ENCODE peak calls at places on chromosomes 7 and 10, in six cellular contexts. One of them, this sample, is unnamed.

GRCh38 chr7:90396420-90396819 is 6.8 kb upstream of the CLDN12 start:
- DNase-seq in astrocyte of the cerebellum: no peak
- DNase-seq in GM23338: no peak
- DNase-seq in cardiac fibroblast: no peak
- DNase-seq in AG09319: no peak
- DNase-seq in coronary artery: no peak
- DNase-seq in this sample: no peak

GRCh38 chr10:46547881-46548780 is 8.3 kb downstream of the GPRIN2 start:
- DNase-seq in astrocyte of the cerebellum: no peak
- DNase-seq in GM23338: no peak
- DNase-seq in cardiac fibroblast: no peak
- DNase-seq in AG09319: no peak
- DNase-seq in coronary artery: peak; percentile 71
- DNase-seq in this sample: no peak

GRCh38 chr7:125516194-125516593 is 586.6 kb upstream of the POT1 start:
- DNase-seq in astrocyte of the cerebellum: no peak
- DNase-seq in GM23338: no peak
- DNase-seq in cardiac fibroblast: no peak
- DNase-seq in AG09319: no peak
- DNase-seq in coronary artery: no peak
- DNase-seq in this sample: no peak

GRCh38 chr7:142859829-142860228 is 5.0 kb downstream of the EPHB6 start:
- DNase-seq in astrocyte of the cerebellum: peak; percentile 15
- DNase-seq in GM23338: no peak
- DNase-seq in cardiac fibroblast: peak; percentile 86
- DNase-seq in AG09319: no peak
- DNase-seq in coronary artery: no peak
- DNase-seq in this sample: no peak

GRCh38 chr7:158560386-158560785 is 27.2 kb downstream of the PTPRN2 start:
- DNase-seq in astrocyte of the cerebellum: no peak
- DNase-seq in GM23338: no peak
- DNase-seq in cardiac fibroblast: no peak
- DNase-seq in AG09319: no peak
- DNase-seq in coronary artery: no peak
- DNase-seq in this sample: no peak

GRCh38 chr10:78350286-78350685 is 316.6 kb downstream of the RPS24 start:
- DNase-seq in astrocyte of the cerebellum: no peak
- DNase-seq in GM23338: no peak
- DNase-seq in cardiac fibroblast: no peak
- DNase-seq in AG09319: no peak
- DNase-seq in coronary artery: no peak
- DNase-seq in this sample: no peak

GRCh38 chr7:110090113-110090820 is 1000.7 kb upstream of the LRRN3 start:
- DNase-seq in astrocyte of the cerebellum: peak; percentile 12
- DNase-seq in GM23338: peak; percentile 57
- DNase-seq in cardiac fibroblast: peak; percentile 60
- DNase-seq in AG09319: no peak
- DNase-seq in coronary artery: no peak
- DNase-seq in this sample: peak; percentile 18

GRCh38 chr7:74355091-74355490 is 65.9 kb downstream of the CLIP2 start:
- DNase-seq in astrocyte of the cerebellum: peak; percentile 72
- DNase-seq in GM23338: no peak
- DNase-seq in cardiac fibroblast: peak; percentile 94
- DNase-seq in AG09319: peak; percentile 18
- DNase-seq in coronary artery: no peak
- DNase-seq in this sample: no peak

GRCh38 chr10:97185326-97186058 is at the start of gene SLIT1:
- DNase-seq in astrocyte of the cerebellum: no peak
- DNase-seq in GM23338: peak; percentile 74
- DNase-seq in cardiac fibroblast: no peak
- DNase-seq in AG09319: no peak
- DNase-seq in coronary artery: no peak
- DNase-seq in this sample: no peak

GRCh38 chr10:123236122-123236521 is 81.9 kb downstream of the BUB3 start:
- DNase-seq in astrocyte of the cerebellum: no peak
- DNase-seq in GM23338: peak; percentile 49
- DNase-seq in cardiac fibroblast: no peak
- DNase-seq in AG09319: no peak
- DNase-seq in coronary artery: no peak
- DNase-seq in this sample: no peak
- TF ChIP-seq CTCF in astrocyte of the cerebellum: no peak
- TF ChIP-seq CTCF in GM23338: peak; percentile 67
- TF ChIP-seq CTCF in cardiac fibroblast: no peak
- TF ChIP-seq CTCF in AG09319: no peak
- TF ChIP-seq CTCF in coronary artery: no peak
- TF ChIP-seq CTCF in this sample: no peak

DNA sequence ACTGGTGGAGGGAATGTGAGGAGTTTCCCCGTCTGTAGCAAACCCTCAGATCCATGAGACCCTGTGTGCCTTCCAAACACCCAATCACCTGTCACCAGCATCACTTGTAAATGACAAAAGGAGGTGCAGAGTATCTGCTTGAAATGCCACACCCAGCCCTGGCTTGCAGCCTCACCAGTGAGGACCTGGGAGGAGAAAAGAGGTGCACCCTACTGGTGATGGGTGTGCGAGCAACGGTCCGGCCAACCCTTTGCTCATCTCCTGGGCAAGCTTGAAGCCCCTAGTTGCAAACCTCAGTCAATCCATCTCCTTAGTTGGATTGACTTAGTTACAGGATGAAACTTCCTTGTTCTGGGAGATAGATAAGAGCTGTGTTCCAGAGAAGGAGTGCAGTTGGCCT is 62.4 kb upstream of the WAPL start:
- DNase-seq in astrocyte of the cerebellum: no peak
- DNase-seq in GM23338: peak; percentile 72
- DNase-seq in cardiac fibroblast: no peak
- DNase-seq in AG09319: no peak
- DNase-seq in coronary artery: no peak
- DNase-seq in this sample: peak; percentile 58
- TF ChIP-seq CTCF in astrocyte of the cerebellum: no peak
- TF ChIP-seq CTCF in GM23338: peak; percentile 69
- TF ChIP-seq CTCF in cardiac fibroblast: no peak
- TF ChIP-seq CTCF in AG09319: no peak
- TF ChIP-seq CTCF in coronary artery: no peak
- TF ChIP-seq CTCF in this sample: peak; percentile 43

GRCh38 chr7:1872191-1873069 is 202.4 kb downstream of the ELFN1 start:
- DNase-seq in astrocyte of the cerebellum: no peak
- DNase-seq in GM23338: no peak
- DNase-seq in cardiac fibroblast: no peak
- DNase-seq in AG09319: no peak
- DNase-seq in coronary artery: no peak
- DNase-seq in this sample: no peak
- TF ChIP-seq CTCF in astrocyte of the cerebellum: no peak
- TF ChIP-seq CTCF in GM23338: no peak
- TF ChIP-seq CTCF in cardiac fibroblast: no peak
- TF ChIP-seq CTCF in AG09319: no peak
- TF ChIP-seq CTCF in coronary artery: no peak
- TF ChIP-seq CTCF in this sample: no peak

GRCh38 chr7:98321301-98321700 is 39.8 kb downstream of the BRI3 start:
- DNase-seq in astrocyte of the cerebellum: no peak
- DNase-seq in GM23338: no peak
- DNase-seq in cardiac fibroblast: no peak
- DNase-seq in AG09319: no peak
- DNase-seq in coronary artery: no peak
- DNase-seq in this sample: no peak

GRCh38 chr7:98319176-98319575 is 37.7 kb downstream of the BRI3 start:
- DNase-seq in astrocyte of the cerebellum: no peak
- DNase-seq in GM23338: no peak
- DNase-seq in cardiac fibroblast: no peak
- DNase-seq in AG09319: no peak
- DNase-seq in coronary artery: no peak
- DNase-seq in this sample: no peak

GRCh38 chr7:98323597-98324322 is 42.3 kb downstream of the BRI3 start:
- DNase-seq in astrocyte of the cerebellum: peak; percentile 28
- DNase-seq in GM23338: peak; percentile 80
- DNase-seq in cardiac fibroblast: peak; percentile 32
- DNase-seq in AG09319: no peak
- DNase-seq in coronary artery: no peak
- DNase-seq in this sample: no peak

GRCh38 chr7:98324782-98325181 is 43.3 kb downstream of the BRI3 start:
- DNase-seq in astrocyte of the cerebellum: no peak
- DNase-seq in GM23338: no peak
- DNase-seq in cardiac fibroblast: no peak
- DNase-seq in AG09319: no peak
- DNase-seq in coronary artery: no peak
- DNase-seq in this sample: no peak

DNA sequence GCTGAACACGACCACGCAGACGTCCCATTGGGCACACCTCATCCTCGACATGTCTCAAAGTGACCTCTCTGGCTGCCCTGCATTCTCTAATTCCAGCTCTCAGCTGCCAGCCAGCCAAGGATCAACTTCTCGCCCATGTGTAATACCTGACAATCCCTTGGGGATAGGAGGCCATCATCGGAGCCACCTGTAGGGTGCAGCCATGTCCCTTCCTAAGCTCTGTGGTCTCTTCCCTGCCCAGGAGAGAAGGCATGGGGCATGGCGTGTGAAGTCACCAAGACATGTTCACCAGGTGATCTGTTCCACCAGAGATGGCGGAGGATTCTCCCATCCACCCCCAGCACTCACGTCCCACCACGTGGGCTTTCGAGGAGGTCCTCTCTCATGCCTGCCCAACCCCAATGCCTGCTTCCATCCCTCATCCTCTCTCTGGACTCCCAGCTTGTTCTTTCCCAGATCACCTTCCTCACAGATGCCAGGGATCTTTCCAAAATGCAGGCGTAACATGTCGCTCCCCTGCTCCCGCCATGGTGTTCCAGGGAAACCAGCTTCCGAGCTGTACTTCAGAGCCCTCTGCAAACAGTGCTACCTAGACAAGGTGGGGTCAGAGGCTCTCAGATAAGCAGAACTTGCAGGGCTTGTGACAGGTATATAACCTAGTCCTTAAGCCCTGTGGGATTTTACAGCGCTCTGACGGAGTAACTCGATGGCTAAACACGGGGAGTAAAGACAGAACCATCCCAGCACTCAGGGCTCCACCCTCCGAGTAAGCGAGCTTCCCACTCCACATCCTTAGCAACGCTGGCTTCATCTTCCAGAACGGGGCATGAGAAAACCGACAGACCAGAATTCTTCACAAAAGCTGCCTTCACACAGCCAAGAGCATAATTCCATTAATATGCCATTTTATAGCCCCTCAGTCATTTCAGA is 41.1 kb downstream of the BRI3 start:
- DNase-seq in astrocyte of the cerebellum: no peak
- DNase-seq in GM23338: no peak
- DNase-seq in cardiac fibroblast: peak; percentile 21
- DNase-seq in AG09319: no peak
- DNase-seq in coronary artery: no peak
- DNase-seq in this sample: no peak
- TF ChIP-seq CTCF in astrocyte of the cerebellum: no peak
- TF ChIP-seq CTCF in GM23338: peak; percentile 20
- TF ChIP-seq CTCF in cardiac fibroblast: no peak
- TF ChIP-seq CTCF in AG09319: no peak
- TF ChIP-seq CTCF in coronary artery: no peak
- TF ChIP-seq CTCF in this sample: no peak

GRCh38 chr7:45890125-45890901 is 2.0 kb downstream of the IGFBP1 start:
- DNase-seq in astrocyte of the cerebellum: no peak
- DNase-seq in GM23338: no peak
- DNase-seq in cardiac fibroblast: no peak
- DNase-seq in AG09319: no peak
- DNase-seq in coronary artery: peak; percentile 52
- DNase-seq in this sample: no peak

GRCh38 chr7:45890902-45891461 is 2.7 kb downstream of the IGFBP1 start:
- DNase-seq in astrocyte of the cerebellum: peak; percentile 47
- DNase-seq in GM23338: peak; percentile 70
- DNase-seq in cardiac fibroblast: peak; percentile 70
- DNase-seq in AG09319: no peak
- DNase-seq in coronary artery: no peak
- DNase-seq in this sample: no peak

GRCh38 chr7:45888185-45888992 is at the start of gene IGFBP1:
- DNase-seq in astrocyte of the cerebellum: no peak
- DNase-seq in GM23338: peak; percentile 52
- DNase-seq in cardiac fibroblast: no peak
- DNase-seq in AG09319: no peak
- DNase-seq in coronary artery: peak; percentile 57
- DNase-seq in this sample: no peak

GRCh38 chr7:45888993-45889366 is 692 bp downstream of the IGFBP1 start:
- DNase-seq in astrocyte of the cerebellum: no peak
- DNase-seq in GM23338: peak; percentile 45
- DNase-seq in cardiac fibroblast: no peak
- DNase-seq in AG09319: no peak
- DNase-seq in coronary artery: peak; percentile 50
- DNase-seq in this sample: no peak

DNA sequence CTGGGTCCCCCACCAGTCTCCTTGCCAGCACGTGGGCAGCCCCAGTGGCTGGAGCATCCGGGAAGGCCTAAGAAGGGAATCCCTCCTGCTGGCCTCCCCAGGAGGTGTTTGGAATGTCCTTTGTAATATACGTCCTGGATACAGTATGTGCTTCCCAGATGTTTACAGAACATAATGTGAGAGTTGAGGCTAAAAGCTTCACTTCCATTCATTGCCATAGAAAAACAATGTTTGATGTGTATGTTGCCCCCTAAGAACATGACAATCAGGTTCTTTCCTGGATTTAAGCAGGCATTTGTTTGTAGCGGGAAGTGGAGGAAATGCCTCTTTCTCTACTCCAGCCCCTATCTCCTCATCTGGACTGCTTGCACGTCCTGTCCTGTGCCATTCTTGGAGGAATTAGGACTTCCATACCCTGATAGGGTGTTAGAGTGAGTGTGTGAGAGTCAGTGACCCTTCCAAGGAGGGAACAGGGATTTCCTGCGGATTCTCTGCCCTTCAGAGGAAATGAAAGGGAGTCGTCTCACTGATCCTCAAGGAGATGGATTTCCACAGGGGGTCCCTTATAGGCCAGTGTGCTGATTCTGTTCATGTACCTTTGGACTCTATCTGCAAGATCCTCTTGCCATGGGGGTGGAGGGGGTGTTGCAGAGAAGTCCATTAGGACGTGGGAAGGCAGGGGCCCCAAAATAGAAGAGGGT is 1.2 kb downstream of the IGFBP1 start:
- DNase-seq in astrocyte of the cerebellum: no peak
- DNase-seq in GM23338: peak; percentile 36
- DNase-seq in cardiac fibroblast: no peak
- DNase-seq in AG09319: no peak
- DNase-seq in coronary artery: peak; percentile 61
- DNase-seq in this sample: no peak
- TF ChIP-seq CTCF in astrocyte of the cerebellum: no peak
- TF ChIP-seq CTCF in GM23338: no peak
- TF ChIP-seq CTCF in cardiac fibroblast: no peak
- TF ChIP-seq CTCF in AG09319: no peak
- TF ChIP-seq CTCF in coronary artery: no peak
- TF ChIP-seq CTCF in this sample: no peak

DNA sequence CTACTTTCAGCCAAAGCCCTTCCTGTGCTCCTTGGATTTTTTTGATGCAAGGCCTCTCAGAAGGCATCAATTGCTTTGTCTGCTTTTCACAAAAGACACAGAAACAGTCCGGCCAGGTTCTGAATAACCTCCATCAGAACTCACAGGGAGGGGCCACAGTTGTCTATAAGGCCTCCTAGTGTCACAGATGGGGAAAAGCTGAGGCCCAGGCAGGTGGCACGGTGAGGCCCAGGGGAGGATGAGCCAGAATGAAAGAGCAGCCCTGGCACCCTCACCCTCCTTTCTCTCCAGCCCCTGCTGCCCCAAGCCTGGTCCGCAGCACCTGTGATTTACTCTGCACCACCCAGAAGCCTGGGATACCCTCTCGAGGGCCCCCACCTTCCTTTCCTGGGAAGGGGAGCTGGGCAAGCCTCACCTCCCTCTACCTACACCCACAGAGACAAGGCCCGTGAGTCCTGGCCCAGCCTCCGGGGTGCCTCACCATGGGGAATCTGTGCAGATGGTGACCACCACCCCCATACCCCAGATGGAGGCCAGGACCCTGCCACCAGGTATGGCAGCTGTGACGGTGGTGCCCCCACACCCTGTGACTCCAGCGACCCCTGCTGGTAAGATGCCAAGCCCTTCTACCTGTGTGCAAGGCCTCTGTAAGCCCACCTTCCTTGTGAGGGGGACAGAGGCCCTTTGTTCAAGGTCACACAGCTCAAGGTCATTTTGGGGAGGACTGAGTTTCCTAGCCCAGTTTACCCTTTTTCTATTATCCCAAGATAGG is 26.2 kb upstream of the ZNF467 start:
- DNase-seq in astrocyte of the cerebellum: no peak
- DNase-seq in GM23338: peak; percentile 82
- DNase-seq in cardiac fibroblast: no peak
- DNase-seq in AG09319: no peak
- DNase-seq in coronary artery: no peak
- DNase-seq in this sample: peak; percentile 74
- TF ChIP-seq CTCF in astrocyte of the cerebellum: no peak
- TF ChIP-seq CTCF in GM23338: peak; percentile 98
- TF ChIP-seq CTCF in cardiac fibroblast: peak; percentile 29
- TF ChIP-seq CTCF in AG09319: no peak
- TF ChIP-seq CTCF in coronary artery: no peak
- TF ChIP-seq CTCF in this sample: peak; percentile 63